ENCODE peak calls at places on chromosome 3, in five cellular contexts. One of them, this sample, is unnamed.

GRCh38 chr3:143224731-143225130 is 105.2 kb downstream of the CHST2 start:
- DNase-seq in HT1080: no peak
- DNase-seq in effector CD4-positive, alpha-beta T cell: no peak
- DNase-seq in HCEC 1CT: no peak
- DNase-seq in left ventricle myocardium inferior: no peak
- DNase-seq in this sample: no peak

GRCh38 chr3:5275529-5275928 is 88.0 kb downstream of the EDEM1 start:
- DNase-seq in HT1080: no peak
- DNase-seq in effector CD4-positive, alpha-beta T cell: no peak
- DNase-seq in HCEC 1CT: no peak
- DNase-seq in left ventricle myocardium inferior: no peak
- DNase-seq in this sample: peak; percentile 74

GRCh38 chr3:183537295-183537730 is 18.2 kb downstream of the KLHL6 start:
- DNase-seq in HT1080: peak; percentile 72
- DNase-seq in effector CD4-positive, alpha-beta T cell: no peak
- DNase-seq in HCEC 1CT: peak; percentile 7
- DNase-seq in left ventricle myocardium inferior: peak; percentile 22
- DNase-seq in this sample: peak; percentile 54

GRCh38 chr3:64295594-64295993 is 70.3 kb upstream of the PRICKLE2 start:
- DNase-seq in HT1080: peak; percentile 77
- DNase-seq in effector CD4-positive, alpha-beta T cell: no peak
- DNase-seq in HCEC 1CT: peak; percentile 91
- DNase-seq in left ventricle myocardium inferior: no peak
- DNase-seq in this sample: peak; percentile 77

GRCh38 chr3:29185706-29186105 is 95.2 kb upstream of the RBMS3 start:
- DNase-seq in HT1080: peak; percentile 14
- DNase-seq in effector CD4-positive, alpha-beta T cell: no peak
- DNase-seq in HCEC 1CT: no peak
- DNase-seq in left ventricle myocardium inferior: no peak
- DNase-seq in this sample: peak; percentile 58

GRCh38 chr3:134640872-134641470 is 9.9 kb downstream of the KY start:
- DNase-seq in HT1080: peak; percentile 62
- DNase-seq in effector CD4-positive, alpha-beta T cell: no peak
- DNase-seq in HCEC 1CT: peak; percentile 10
- DNase-seq in left ventricle myocardium inferior: no peak
- DNase-seq in this sample: peak; percentile 32

GRCh38 chr3:194244167-194244566 is 107.0 kb downstream of the CPN2 start:
- DNase-seq in HT1080: no peak
- DNase-seq in effector CD4-positive, alpha-beta T cell: no peak
- DNase-seq in HCEC 1CT: no peak
- DNase-seq in left ventricle myocardium inferior: no peak
- DNase-seq in this sample: no peak

GRCh38 chr3:152385761-152386160 is 117.0 kb downstream of the MBNL1 start:
- DNase-seq in HT1080: peak; percentile 21
- DNase-seq in effector CD4-positive, alpha-beta T cell: no peak
- DNase-seq in HCEC 1CT: peak; percentile 90
- DNase-seq in left ventricle myocardium inferior: no peak
- DNase-seq in this sample: peak; percentile 75

GRCh38 chr3:188349276-188349962 is 195.5 kb downstream of the LPP start:
- DNase-seq in HT1080: no peak
- DNase-seq in effector CD4-positive, alpha-beta T cell: no peak
- DNase-seq in HCEC 1CT: no peak
- DNase-seq in left ventricle myocardium inferior: peak; percentile 29
- DNase-seq in this sample: peak; percentile 33

GRCh38 chr3:42696356-42697301 is 6.0 kb downstream of the HHATL start:
- DNase-seq in HT1080: no peak
- DNase-seq in effector CD4-positive, alpha-beta T cell: no peak
- DNase-seq in HCEC 1CT: no peak
- DNase-seq in left ventricle myocardium inferior: no peak
- DNase-seq in this sample: no peak

GRCh38 chr3:125281411-125281810 is 68.9 kb upstream of the SLC12A8 start:
- DNase-seq in HT1080: no peak
- DNase-seq in effector CD4-positive, alpha-beta T cell: no peak
- DNase-seq in HCEC 1CT: no peak
- DNase-seq in left ventricle myocardium inferior: no peak
- DNase-seq in this sample: peak; percentile 7

GRCh38 chr3:114608293-114608692 is 314.5 kb downstream of the TIGIT start:
- DNase-seq in HT1080: peak; percentile 94
- DNase-seq in effector CD4-positive, alpha-beta T cell: no peak
- DNase-seq in HCEC 1CT: peak; percentile 97
- DNase-seq in left ventricle myocardium inferior: no peak
- DNase-seq in this sample: peak; percentile 81

GRCh38 chr3:49098429-49098828 is 4.6 kb upstream of the QRICH1 start:
- DNase-seq in HT1080: peak; percentile 37
- DNase-seq in effector CD4-positive, alpha-beta T cell: no peak
- DNase-seq in HCEC 1CT: no peak
- DNase-seq in left ventricle myocardium inferior: peak; percentile 63
- DNase-seq in this sample: no peak

GRCh38 chr3:177824190-177824786 is 627.0 kb upstream of the TBL1XR1 start:
- DNase-seq in HT1080: no peak
- DNase-seq in effector CD4-positive, alpha-beta T cell: no peak
- DNase-seq in HCEC 1CT: peak; percentile 83
- DNase-seq in left ventricle myocardium inferior: peak; percentile 50
- DNase-seq in this sample: peak; percentile 59

GRCh38 chr3:46979958-46980497 is 562 bp downstream of the NBEAL2 start:
- DNase-seq in HT1080: no peak
- DNase-seq in effector CD4-positive, alpha-beta T cell: no peak
- DNase-seq in HCEC 1CT: no peak
- DNase-seq in left ventricle myocardium inferior: peak; percentile 36
- DNase-seq in this sample: no peak

GRCh38 chr3:45507820-45508317 is 86.7 kb upstream of the LIMD1 start:
- DNase-seq in HT1080: peak; percentile 83
- DNase-seq in effector CD4-positive, alpha-beta T cell: no peak
- DNase-seq in HCEC 1CT: peak; percentile 63
- DNase-seq in left ventricle myocardium inferior: peak; percentile 32
- DNase-seq in this sample: peak; percentile 90

GRCh38 chr3:14457999-14458398 is 55.6 kb downstream of the SLC6A6 start:
- DNase-seq in HT1080: no peak
- DNase-seq in effector CD4-positive, alpha-beta T cell: no peak
- DNase-seq in HCEC 1CT: no peak
- DNase-seq in left ventricle myocardium inferior: no peak
- DNase-seq in this sample: no peak

GRCh38 chr3:172194702-172195392 is 155.5 kb downstream of the FNDC3B start:
- DNase-seq in HT1080: peak; percentile 34
- DNase-seq in effector CD4-positive, alpha-beta T cell: no peak
- DNase-seq in HCEC 1CT: no peak
- DNase-seq in left ventricle myocardium inferior: no peak
- DNase-seq in this sample: peak; percentile 76

GRCh38 chr3:146160233-146160963 is 586 bp downstream of the PLOD2 start:
- DNase-seq in HT1080: peak; percentile 93
- DNase-seq in effector CD4-positive, alpha-beta T cell: no peak
- DNase-seq in HCEC 1CT: peak; percentile 88
- DNase-seq in left ventricle myocardium inferior: peak; percentile 41
- DNase-seq in this sample: peak; percentile 84

GRCh38 chr3:44016818-44017217 is 224.9 kb upstream of the TOPAZ1 start:
- DNase-seq in HT1080: peak; percentile 39
- DNase-seq in effector CD4-positive, alpha-beta T cell: no peak
- DNase-seq in HCEC 1CT: no peak
- DNase-seq in left ventricle myocardium inferior: no peak
- DNase-seq in this sample: no peak

GRCh38 chr3:5277612-5278236 is 90.2 kb downstream of the EDEM1 start:
- DNase-seq in HT1080: no peak
- DNase-seq in effector CD4-positive, alpha-beta T cell: no peak
- DNase-seq in HCEC 1CT: no peak
- DNase-seq in left ventricle myocardium inferior: no peak
- DNase-seq in this sample: no peak